ENCODE peak calls at places on chromosomes 4 and X, in nine cellular contexts. O is fibroblast of pulmonary artery; V is HCT116; J is transverse colon; C is astrocyte; U is SJSA1; D is IMR-90; N is CD8-positive, alpha-beta T cell; M is fibroblast of the aortic adventitia. A is an unnamed sample.

GRCh38 chrX:123917069-123917468 is 44.4 kb upstream of the STAG2 start:
- DNase-seq in C (no peak), N (no peak), U (no peak), J (no peak), M (peak), D (no peak), O (no peak), V (no peak), A (peak)

GRCh38 chr4:103036169-103036568 is 16.7 kb upstream of the SLC9B1 start:
- DNase-seq in C (no peak), O (no peak), J (no peak), N (no peak), U (no peak), D (no peak), V (no peak), M (no peak), A (no peak)

GRCh38 chr4:189870835-189871234 is 69.8 kb upstream of the FRG1 start:
- DNase-seq in C (no peak), V (no peak), N (no peak), U (no peak), O (no peak), J (no peak), M (no peak), D (no peak), A (no peak)

GRCh38 chr4:72770708-72771107 is 201.7 kb upstream of the ADAMTS3 start:
- DNase-seq in N (no peak), V (no peak), M (peak), C (no peak), U (no peak), J (no peak), D (no peak), O (no peak), A (no peak)

GRCh38 chr4:6354626-6355025 is 85.0 kb downstream of the WFS1 start:
- DNase-seq in D (no peak), J (no peak), V (no peak), N (no peak), O (no peak), M (no peak), C (no peak), U (no peak), A (no peak)

GRCh38 chrX:118239471-118239870 is 106.4 kb upstream of the WDR44 start:
- DNase-seq in V (no peak), O (no peak), N (no peak), M (no peak), U (no peak), D (peak), C (peak), J (no peak), A (no peak)

GRCh38 chrX:121975666-121976065 is 928.3 kb downstream of the GLUD2 start:
- DNase-seq in O (no peak), C (no peak), V (no peak), M (peak), N (no peak), U (no peak), D (no peak), J (no peak), A (no peak)

GRCh38 chr4:16157609-16158503 is 68.4 kb downstream of the TAPT1 start:
- DNase-seq in U (no peak), V (no peak), M (peak), C (no peak), N (no peak), J (no peak), D (no peak), O (peak), A (peak)

GRCh38 chr4:71136071-71136470 is 142.6 kb downstream of the DCK start:
- DNase-seq in C (no peak), M (no peak), U (no peak), D (no peak), J (no peak), O (no peak), V (no peak), N (no peak), A (no peak)

GRCh38 chrX:21691512-21692018 is 33.4 kb upstream of the KLHL34 start:
- DNase-seq in C (no peak), D (no peak), M (no peak), O (no peak), N (no peak), J (no peak), V (no peak), U (no peak), A (no peak)

GRCh38 chr4:10311939-10312338 is 145.3 kb downstream of the ZNF518B start:
- DNase-seq in N (no peak), O (no peak), U (no peak), V (no peak), M (no peak), J (no peak), C (no peak), D (no peak), A (no peak)

GRCh38 chr4:86834901-86835300 is 14.3 kb downstream of the SLC10A6 start:
- DNase-seq in J (no peak), D (peak), U (no peak), O (no peak), M (peak), C (peak), N (no peak), V (no peak), A (peak)

GRCh38 chrX:120262781-120263719 is 12.4 kb downstream of the ZBTB33 start:
- DNase-seq in D (no peak), V (no peak), C (no peak), M (no peak), N (no peak), U (no peak), O (no peak), J (no peak), A (no peak)

GRCh38 chrX:132900631-132901030 is 57.8 kb downstream of the HS6ST2 start:
- DNase-seq in V (no peak), D (no peak), C (no peak), M (no peak), J (no peak), N (no peak), U (no peak), O (peak), A (peak)

GRCh38 chr4:75860606-75861005 is 41.6 kb downstream of the PPEF2 start:
- DNase-seq in V (no peak), J (no peak), N (no peak), D (no peak), C (no peak), O (no peak), M (no peak), U (no peak), A (no peak)

GRCh38 chr4:133146574-133147198 is 2.4 kb upstream of the PCDH10 start:
- DNase-seq in C (peak), O (peak), N (no peak), V (no peak), D (peak), M (peak), J (no peak), U (peak), A (peak)

GRCh38 chr4:122689972-122690371 is 42.5 kb upstream of the BBS12 start:
- DNase-seq in N (no peak), V (no peak), C (no peak), U (no peak), J (no peak), D (no peak), O (no peak), M (no peak), A (no peak)

GRCh38 chr4:150332086-150332485 is 249.9 kb upstream of the MAB21L2 start:
- DNase-seq in V (no peak), O (no peak), C (no peak), M (no peak), J (no peak), U (no peak), N (no peak), D (no peak), A (peak)

GRCh38 chrX:2960861-2961515 is 31.8 kb upstream of the ARSD start:
- DNase-seq in J (no peak), M (no peak), V (no peak), C (no peak), N (no peak), D (no peak), U (no peak), O (no peak), A (no peak)

GRCh38 chr4:122827899-122828601 is 1.4 kb downstream of the FGF2 start:
- DNase-seq in O (peak), D (peak), C (peak), J (peak), N (no peak), U (peak), M (peak), V (no peak), A (peak)

GRCh38 chr4:15240764-15241163 is 187.1 kb upstream of the C1QTNF7 start:
- DNase-seq in V (no peak), O (peak), C (peak), D (peak), U (no peak), N (no peak), M (peak), J (no peak), A (peak)

GRCh38 chr4:151169900-151170299 is 70.5 kb downstream of the RPS3A start:
- DNase-seq in J (no peak), C (peak), M (peak), V (no peak), U (no peak), N (no peak), O (peak), D (peak), A (peak)

GRCh38 chr4:173218411-173219125 is 50.0 kb downstream of the GALNT7 start:
- DNase-seq in J (no peak), N (no peak), U (peak), D (peak), V (peak), O (peak), M (peak), C (peak), A (peak)

GRCh38 chrX:54640103-54640428 is 110.0 kb downstream of the GNL3L start:
- DNase-seq in U (no peak), M (no peak), O (no peak), N (no peak), V (no peak), D (no peak), C (no peak), J (no peak), A (no peak)

GRCh38 chrX:54641530-54641929 is 111.5 kb downstream of the GNL3L start:
- DNase-seq in D (no peak), O (no peak), N (no peak), U (no peak), C (no peak), V (no peak), J (no peak), M (no peak), A (no peak)

GRCh38 chrX:54640721-54641120 is 110.7 kb downstream of the GNL3L start:
- DNase-seq in U (no peak), C (no peak), D (no peak), V (no peak), J (no peak), M (no peak), O (no peak), N (no peak), A (peak)

GRCh38 chrX:54639018-54639345 is 109.0 kb downstream of the GNL3L start:
- DNase-seq in D (no peak), J (no peak), C (no peak), V (no peak), N (no peak), U (no peak), M (no peak), O (no peak), A (no peak)

GRCh38 chrX:54639346-54640102 is 109.5 kb downstream of the GNL3L start:
- DNase-seq in D (peak), C (peak), J (peak), M (peak), N (peak), V (peak), O (peak), U (peak), A (peak)
- H3K4me3 ChIP-seq in D (peak), C (peak), J (peak), M (peak), N (peak), V (peak), O (peak), U (peak), A (peak)

GRCh38 chrX:17738002-17738713 is 865 bp downstream of the SCML1 start:
- DNase-seq in O (no peak), N (peak), U (peak), D (peak), M (peak), V (no peak), J (peak), C (peak), A (peak)

GRCh38 chrX:17736856-17737706 is at the start of gene SCML1:
- DNase-seq in M (peak), D (peak), V (peak), U (peak), O (peak), C (peak), J (peak), N (peak), A (peak)

GRCh38 chrX:17737707-17738001 is 361 bp downstream of the SCML1 start:
- DNase-seq in O (no peak), U (no peak), C (no peak), D (no peak), V (no peak), N (peak), M (no peak), J (no peak), A (no peak)

GRCh38 chrX:17740137-17741122 is 3.1 kb downstream of the SCML1 start:
- DNase-seq in D (no peak), J (no peak), V (no peak), O (no peak), C (no peak), M (no peak), N (no peak), U (no peak), A (no peak)

GRCh38 chrX:17738737-17739535 is 1.6 kb downstream of the SCML1 start:
- DNase-seq in J (no peak), U (peak), N (no peak), V (no peak), M (peak), O (no peak), D (no peak), C (peak), A (peak)
- H3K4me3 ChIP-seq in J (peak), U (peak), N (peak), V (peak), M (peak), O (peak), D (peak), C (peak), A (peak)

GRCh38 chr4:47915378-47915777 is 995 bp upstream of the NFXL1 start:
- DNase-seq in J (no peak), M (no peak), V (no peak), O (no peak), U (no peak), D (no peak), N (no peak), C (no peak), A (no peak)
- H3K4me3 ChIP-seq in J (no peak), M (no peak), V (no peak), O (no peak), U (no peak), D (no peak), N (no peak), C (peak), A (no peak)

DNA sequence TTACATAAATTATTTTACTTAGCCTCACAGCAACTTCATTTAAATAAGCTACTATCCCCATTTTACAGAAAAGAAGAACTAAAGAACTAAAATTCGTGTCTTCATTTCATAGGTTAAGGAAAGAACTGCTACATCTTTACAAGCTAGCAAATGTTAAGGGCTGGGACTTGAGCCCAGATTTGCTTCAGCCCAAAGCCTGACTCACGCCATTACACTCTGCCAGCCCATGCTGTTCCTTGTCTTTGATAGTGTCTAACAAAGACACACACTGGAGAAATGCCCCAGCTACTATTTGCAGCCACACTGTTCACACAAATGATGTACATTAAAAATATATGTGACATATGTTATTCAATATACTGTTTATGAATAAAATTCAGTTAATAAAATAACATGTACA is 29.0 kb upstream of the ERVMER34-1 start:
- DNase-seq in D (peak), O (peak), M (peak), U (no peak), J (no peak), C (peak), N (no peak), V (no peak), A (peak)
- H3K4me3 ChIP-seq in D (no peak), O (no peak), M (no peak), U (no peak), J (no peak), C (no peak), N (no peak), V (no peak), A (no peak)

GRCh38 chrX:19865567-19866363 is 21.6 kb downstream of the SH3KBP1 start:
- DNase-seq in C (no peak), D (no peak), M (no peak), O (no peak), U (no peak), V (no peak), N (no peak), J (no peak), A (no peak)

GRCh38 chrX:19860571-19860970 is 26.8 kb downstream of the SH3KBP1 start:
- DNase-seq in N (no peak), D (no peak), J (no peak), C (no peak), M (no peak), U (no peak), O (no peak), V (no peak), A (no peak)

GRCh38 chrX:19864736-19865135 is 22.7 kb downstream of the SH3KBP1 start:
- DNase-seq in C (no peak), M (no peak), U (no peak), N (no peak), O (no peak), D (no peak), V (no peak), J (no peak), A (no peak)

GRCh38 chrX:19862634-19863236 is 24.7 kb downstream of the SH3KBP1 start:
- DNase-seq in C (no peak), U (no peak), O (no peak), M (no peak), V (no peak), J (no peak), N (no peak), D (no peak), A (no peak)

DNA sequence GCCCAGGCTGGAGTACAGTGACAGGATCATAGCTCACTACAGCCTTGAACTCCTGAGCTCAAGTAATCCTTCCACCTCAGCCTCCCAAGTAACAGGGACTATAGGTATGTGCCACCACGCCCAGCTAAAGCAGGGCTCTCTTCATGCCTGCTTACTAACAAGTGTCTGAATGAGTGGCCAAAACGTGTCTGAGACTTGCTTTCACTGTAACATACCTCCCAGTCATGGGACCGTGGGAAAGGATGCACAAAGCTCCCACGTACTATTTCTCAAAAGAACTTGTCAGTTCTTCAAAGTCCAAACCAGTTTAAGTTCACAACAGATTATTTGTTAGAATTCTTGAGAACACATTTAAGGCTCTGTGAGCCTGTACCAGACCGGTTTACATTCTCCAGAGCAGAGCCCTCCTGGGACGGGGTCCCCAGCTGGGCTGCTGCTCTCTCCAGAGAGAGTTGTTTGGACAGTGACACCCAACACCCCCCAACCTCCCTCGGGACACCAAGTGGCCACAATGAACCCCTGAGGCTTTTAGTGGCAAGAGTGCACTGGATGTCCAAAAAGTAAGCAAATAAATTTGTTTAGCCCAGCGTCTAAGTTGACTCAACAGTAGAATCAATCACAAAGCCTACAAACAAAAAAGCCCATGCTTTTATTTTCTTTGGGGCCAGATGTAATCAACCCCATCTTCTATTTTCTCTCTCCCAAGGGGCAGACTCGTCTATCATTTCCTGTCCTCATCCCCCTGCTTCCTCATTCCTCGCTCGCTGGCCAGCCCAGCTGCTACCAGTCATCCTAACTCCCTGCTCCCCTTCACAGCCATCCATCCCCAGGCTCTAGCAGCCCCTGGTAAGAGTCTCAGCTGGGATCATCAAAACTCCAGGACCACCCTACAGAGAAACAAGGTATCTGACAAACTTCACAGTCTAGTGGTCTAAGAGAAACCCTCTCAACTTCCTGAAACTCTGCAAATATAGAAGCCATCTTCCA is 23.9 kb downstream of the SH3KBP1 start:
- DNase-seq in M (no peak), J (no peak), C (peak), V (no peak), N (no peak), D (peak), O (peak), U (peak), A (peak)
- H3K4me3 ChIP-seq in M (no peak), J (no peak), C (no peak), V (no peak), N (no peak), D (no peak), O (no peak), U (no peak), A (no peak)

DNA sequence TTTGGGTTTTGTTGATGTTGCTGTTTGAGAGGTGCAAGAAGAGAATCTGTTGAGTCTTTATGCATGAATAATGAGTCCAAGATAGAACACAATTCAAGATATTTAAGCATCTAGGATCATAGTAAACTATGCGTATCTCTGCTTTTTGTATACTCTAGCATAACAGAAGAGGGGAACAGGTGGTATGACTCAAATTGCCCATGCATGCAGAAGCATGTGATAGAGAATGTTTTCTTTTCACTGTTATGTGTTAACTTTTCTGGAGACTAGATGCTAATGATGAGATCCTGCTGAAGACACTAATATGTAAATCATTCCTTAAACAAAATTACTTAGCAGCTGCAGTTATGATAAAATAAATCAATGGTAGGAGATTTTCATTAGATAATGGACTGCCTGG is 165.3 kb upstream of the FTHL17 start:
- DNase-seq in J (no peak), O (no peak), M (no peak), U (no peak), V (no peak), N (no peak), D (peak), C (no peak), A (no peak)
- H3K4me3 ChIP-seq in J (no peak), O (no peak), M (no peak), U (no peak), V (no peak), N (no peak), D (no peak), C (no peak), A (no peak)

DNA sequence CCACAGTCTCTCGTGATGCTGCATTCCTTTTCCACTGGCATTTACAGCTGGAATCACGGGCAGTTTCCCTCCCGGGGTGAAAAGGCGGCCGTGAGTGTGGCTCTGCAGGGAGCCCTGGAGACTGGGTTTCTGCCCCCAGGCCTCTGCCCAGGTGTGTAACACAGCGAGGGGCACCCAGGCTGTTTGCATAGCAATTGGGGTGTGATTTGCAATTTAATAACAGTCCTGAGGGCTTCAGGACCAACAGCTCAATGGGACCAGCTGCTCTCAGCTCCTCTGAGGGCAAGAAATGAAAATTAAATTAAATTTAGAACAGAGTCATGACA is 99.0 kb upstream of the SHOX start:
- DNase-seq in V (no peak), M (no peak), N (no peak), C (no peak), U (no peak), O (no peak), J (no peak), D (no peak), A (no peak)
- H3K4me3 ChIP-seq in V (no peak), M (no peak), N (no peak), C (no peak), U (no peak), O (no peak), J (no peak), D (no peak), A (no peak)

GRCh38 chr4:38318737-38319455 is 345.1 kb upstream of the KLF3 start:
- DNase-seq in V (peak), C (peak), N (peak), M (peak), O (peak), J (peak), D (peak), U (peak), A (peak)
- H3K4me3 ChIP-seq in V (peak), C (peak), N (peak), M (peak), O (peak), J (peak), D (peak), U (no peak), A (peak)